ENCODE peak calls at places on chromosome 11, in five cellular contexts. I is HepG2, B is HCT116, R is SK-N-SH, N is K562. C is an unnamed sample.

GRCh38 chr11:60866911-60867870 is at the start of gene ZP1:
- DNase-seq in I (no peak), B (no peak), R (no peak), N (no peak), C (no peak)

GRCh38 chr11:117823294-117823940 is 1.1 kb downstream of the FXYD2 start:
- DNase-seq in I (no peak), B (no peak), R (no peak), N (peak), C (no peak)

GRCh38 chr11:296976-297665 is 2.2 kb downstream of the IFITM5 start:
- DNase-seq in I (no peak), B (no peak), R (no peak), N (no peak), C (no peak)

GRCh38 chr11:11044137-11044855 is 186.4 kb upstream of the ZBED5 start:
- DNase-seq in I (no peak), B (no peak), R (no peak), N (no peak), C (no peak)

GRCh38 chr11:11390068-11390775 is 37.2 kb upstream of the CSNK2A3 start:
- DNase-seq in I (no peak), B (no peak), R (no peak), N (no peak), C (no peak)

GRCh38 chr11:83278351-83278750 is 7.8 kb downstream of the CCDC90B start:
- DNase-seq in I (no peak), B (no peak), R (no peak), N (no peak), C (no peak)

GRCh38 chr11:74232316-74232950 is 61.3 kb downstream of the PPME1 start:
- DNase-seq in I (no peak), B (no peak), R (no peak), N (no peak), C (no peak)

GRCh38 chr11:64742087-64742939 is 1.6 kb downstream of the RASGRP2 start:
- DNase-seq in I (no peak), B (no peak), R (no peak), N (peak), C (no peak)

GRCh38 chr11:1233351-1234053 is 10.6 kb downstream of the MUC5B start:
- DNase-seq in I (no peak), B (no peak), R (peak), N (no peak), C (no peak)

DNA sequence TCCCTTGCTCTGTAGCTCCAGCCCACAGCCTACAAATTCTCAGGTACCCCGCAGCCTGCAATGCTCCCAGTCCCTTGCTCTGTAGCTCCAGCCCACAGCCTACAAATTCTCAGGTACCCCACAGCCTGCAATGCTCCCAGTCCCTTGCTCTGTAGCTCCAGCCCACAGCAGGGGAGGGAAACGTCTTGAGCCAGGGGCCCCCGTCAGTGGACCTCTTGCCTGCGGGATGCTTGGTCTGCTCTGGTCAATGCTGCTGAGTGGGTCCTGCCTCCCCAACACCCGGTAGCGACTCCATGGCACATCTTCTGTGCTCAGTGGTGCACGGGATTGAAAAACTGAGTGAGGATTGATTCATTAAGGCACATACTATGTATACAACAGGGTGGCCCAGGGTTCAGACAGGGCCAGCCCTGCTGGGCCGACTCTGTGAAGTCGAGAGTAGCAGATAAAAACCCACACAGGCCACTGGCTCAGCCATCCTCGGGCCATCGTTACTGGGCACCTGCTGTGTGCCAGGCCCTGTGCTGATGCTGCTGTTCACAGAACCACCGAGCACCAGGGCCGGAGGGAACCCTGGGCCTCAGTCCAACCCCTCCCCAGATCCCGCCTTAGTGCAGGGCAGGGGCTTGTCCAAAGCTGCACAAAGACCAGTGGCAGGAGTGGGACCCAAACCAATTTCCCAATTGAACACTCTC is 69.7 kb downstream of the MYO7A start:
- DNase-seq in I (no peak), B (no peak), R (no peak), N (no peak), C (no peak)
- TF ChIP-seq ZBTB33 in I (no peak), B (no peak), R (no peak), N (no peak), C (no peak)

GRCh38 chr11:46639197-46639839 is 22.0 kb downstream of the ATG13 start:
- DNase-seq in I (no peak), B (no peak), R (no peak), N (no peak), C (no peak)

GRCh38 chr11:46632502-46632901 is 15.1 kb downstream of the ATG13 start:
- DNase-seq in I (no peak), B (no peak), R (no peak), N (no peak), C (no peak)

GRCh38 chr11:46633291-46634217 is 16.2 kb downstream of the ATG13 start:
- DNase-seq in I (peak), B (no peak), R (no peak), N (no peak), C (no peak)

GRCh38 chr11:46637546-46637945 is 20.2 kb downstream of the ATG13 start:
- DNase-seq in I (no peak), B (no peak), R (no peak), N (no peak), C (no peak)

GRCh38 chr11:46635557-46636139 is 18.3 kb downstream of the ATG13 start:
- DNase-seq in I (no peak), B (no peak), R (no peak), N (no peak), C (no peak)
- TF ChIP-seq ZBTB33 in I (no peak), B (no peak), R (no peak), N (no peak), C (no peak)

GRCh38 chr11:33699515-33700424 is 856 bp downstream of the C11orf91 start:
- DNase-seq in I (peak), B (no peak), R (no peak), N (peak), C (no peak)
- TF ChIP-seq ZBTB33 in I (no peak), B (no peak), R (no peak), N (no peak), C (no peak)

GRCh38 chr11:129061466-129062194 is 119.0 kb upstream of the TP53AIP1 start:
- DNase-seq in I (no peak), B (peak), R (no peak), N (no peak), C (no peak)
- TF ChIP-seq ZBTB33 in I (no peak), B (no peak), R (no peak), N (no peak), C (no peak)

GRCh38 chr11:112223754-112224532 is 2.3 kb upstream of the PTS start:
- DNase-seq in I (no peak), B (no peak), R (peak), N (no peak), C (no peak)

GRCh38 chr11:112227002-112227401 is 774 bp downstream of the PTS start:
- DNase-seq in I (no peak), B (no peak), R (peak), N (peak), C (no peak)

GRCh38 chr11:112225753-112226061 is 521 bp upstream of the PTS start:
- DNase-seq in I (no peak), B (no peak), R (no peak), N (no peak), C (no peak)

GRCh38 chr11:112227471-112227870 is 1.2 kb downstream of the PTS start:
- DNase-seq in I (no peak), B (no peak), R (no peak), N (no peak), C (no peak)

DNA sequence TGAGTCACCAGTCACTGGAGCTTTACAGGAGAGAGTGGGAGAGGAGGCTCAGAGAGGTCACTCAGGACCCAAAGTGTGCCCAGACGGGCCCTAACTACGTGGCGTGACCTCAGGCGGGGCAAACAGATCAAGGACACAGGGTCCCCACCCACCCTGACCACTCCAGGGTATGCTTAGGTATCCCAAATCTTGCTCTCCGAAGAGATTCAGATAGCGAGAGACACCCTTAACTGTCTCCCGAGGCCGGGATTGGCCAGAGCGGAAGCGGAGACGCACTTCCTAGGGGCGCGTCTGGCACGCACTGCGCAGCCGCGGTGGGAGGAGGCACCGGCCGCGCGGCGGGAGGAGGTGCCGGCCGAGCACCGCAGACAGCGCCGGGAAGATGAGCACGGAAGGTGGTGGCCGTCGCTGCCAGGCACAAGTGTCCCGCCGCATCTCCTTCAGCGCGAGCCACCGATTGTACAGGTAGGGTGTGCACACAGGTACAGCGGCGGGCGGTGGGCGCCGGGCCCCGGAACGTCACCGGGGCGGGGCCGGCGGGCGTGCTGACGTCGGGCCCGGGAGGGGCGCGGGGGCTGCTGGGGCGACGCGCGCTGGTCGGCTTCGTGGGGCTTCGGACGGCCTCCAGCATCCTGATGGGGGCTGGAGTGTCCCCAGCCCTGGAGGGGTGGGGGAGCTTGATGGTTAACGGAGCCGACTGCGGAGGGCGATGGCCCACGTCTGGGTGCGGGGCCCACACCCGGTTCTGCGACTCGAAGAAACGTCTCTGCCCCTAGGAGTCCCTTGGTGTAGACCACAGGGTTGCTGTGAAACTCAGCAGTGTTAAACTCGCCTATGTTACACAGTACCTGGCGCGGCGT is at the start of gene PTS:
- DNase-seq in I (peak), B (peak), R (peak), N (peak), C (peak)
- TF ChIP-seq ZBTB33 in I (no peak), B (peak), R (no peak), N (no peak), C (no peak)

GRCh38 chr11:62081378-62082291 is 42.2 kb upstream of the INCENP start:
- DNase-seq in I (peak), B (peak), R (peak), N (peak), C (peak)
- TF ChIP-seq ZBTB33 in I (no peak), B (no peak), R (no peak), N (no peak), C (no peak)

GRCh38 chr11:44065851-44066731 is at the start of gene ACCS:
- DNase-seq in I (peak), B (peak), R (peak), N (peak), C (peak)
- TF ChIP-seq ZBTB33 in I (peak), B (peak), R (peak), N (peak), C (no peak)

DNA sequence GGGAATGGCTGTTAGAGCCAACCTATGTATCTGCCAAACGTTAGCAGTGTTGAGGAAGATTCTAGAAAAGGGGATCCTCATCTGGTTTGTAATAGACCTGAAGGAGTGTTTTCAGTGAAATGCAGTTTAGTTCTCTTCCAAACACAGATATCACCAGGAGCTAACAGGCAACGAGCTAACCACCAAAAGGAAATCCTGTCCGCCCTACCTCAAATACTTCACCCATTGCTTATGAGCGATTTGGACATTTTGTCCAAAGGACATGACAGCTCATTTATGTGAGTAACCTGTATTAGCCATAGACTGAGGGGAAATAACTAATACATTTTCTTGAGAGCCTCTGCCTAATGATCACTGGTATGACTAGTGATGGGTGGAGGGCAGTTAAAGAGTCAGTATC is 676 bp upstream of the C11orf91 start:
- DNase-seq in I (no peak), B (no peak), R (no peak), N (no peak), C (no peak)
- TF ChIP-seq ZBTB33 in I (no peak), B (no peak), R (no peak), N (no peak), C (no peak)